ENCODE peak calls at places on chromosomes 6 and 20, in four cellular contexts. V is GM12878, O is HepG2, F is K562. C is an unnamed sample.

GRCh38 chr20:37081717-37082289 is 14.0 kb downstream of the RBL1 start:
- DNase-seq in V (no peak), O (no peak), F (no peak), C (no peak)

GRCh38 chr20:36284751-36285150 is 21.4 kb upstream of the DLGAP4 start:
- DNase-seq in V (no peak), O (no peak), F (no peak), C (no peak)

GRCh38 chr6:150934380-150934779 is 68.9 kb downstream of the MTHFD1L start:
- DNase-seq in V (no peak), O (peak), F (no peak), C (peak)

GRCh38 chr20:48530957-48531356 is 296.8 kb downstream of the PREX1 start:
- DNase-seq in V (no peak), O (no peak), F (no peak), C (no peak)

GRCh38 chr20:58691773-58692578 is 624 bp upstream of the NPEPL1 start:
- DNase-seq in V (no peak), O (no peak), F (peak), C (no peak)

GRCh38 chr6:168794515-168794914 is 353.5 kb downstream of the SMOC2 start:
- DNase-seq in V (no peak), O (no peak), F (no peak), C (peak)

GRCh38 chr20:21074605-21075336 is 31.4 kb downstream of the LINC00237 start:
- DNase-seq in V (peak), O (no peak), F (no peak), C (no peak)

GRCh38 chr20:18055261-18055660 is 2.5 kb downstream of the OVOL2 start:
- DNase-seq in V (no peak), O (no peak), F (no peak), C (no peak)

GRCh38 chr6:22214314-22214713 is 82.5 kb downstream of the PRL start:
- DNase-seq in V (no peak), O (no peak), F (no peak), C (no peak)
- TF ChIP-seq KDM1A in V (no peak), O (no peak), F (no peak), C (no peak)

DNA sequence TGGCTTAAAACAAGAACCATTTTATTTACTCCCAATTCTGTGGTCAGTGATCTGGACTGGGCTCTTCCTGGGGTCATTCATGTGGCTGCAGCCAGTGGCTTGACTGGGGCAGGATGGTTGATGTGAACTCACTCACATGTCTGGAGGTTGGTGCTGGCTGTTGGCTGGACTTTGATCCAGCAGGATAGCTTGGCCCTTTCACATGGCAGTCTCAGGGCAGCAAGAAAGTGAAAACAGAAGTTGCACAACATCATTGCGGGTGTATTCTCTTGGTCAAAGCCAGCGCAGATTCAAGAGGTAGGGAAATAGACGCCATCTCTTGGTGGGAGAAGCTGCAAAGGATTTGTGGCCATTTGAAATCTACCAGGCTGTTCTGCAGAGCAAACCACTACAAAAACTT is 77.2 kb downstream of the MDGA1 start:
- DNase-seq in V (no peak), O (peak), F (no peak), C (no peak)
- TF ChIP-seq REST in V (no peak), O (no peak), F (no peak), C (no peak)

DNA sequence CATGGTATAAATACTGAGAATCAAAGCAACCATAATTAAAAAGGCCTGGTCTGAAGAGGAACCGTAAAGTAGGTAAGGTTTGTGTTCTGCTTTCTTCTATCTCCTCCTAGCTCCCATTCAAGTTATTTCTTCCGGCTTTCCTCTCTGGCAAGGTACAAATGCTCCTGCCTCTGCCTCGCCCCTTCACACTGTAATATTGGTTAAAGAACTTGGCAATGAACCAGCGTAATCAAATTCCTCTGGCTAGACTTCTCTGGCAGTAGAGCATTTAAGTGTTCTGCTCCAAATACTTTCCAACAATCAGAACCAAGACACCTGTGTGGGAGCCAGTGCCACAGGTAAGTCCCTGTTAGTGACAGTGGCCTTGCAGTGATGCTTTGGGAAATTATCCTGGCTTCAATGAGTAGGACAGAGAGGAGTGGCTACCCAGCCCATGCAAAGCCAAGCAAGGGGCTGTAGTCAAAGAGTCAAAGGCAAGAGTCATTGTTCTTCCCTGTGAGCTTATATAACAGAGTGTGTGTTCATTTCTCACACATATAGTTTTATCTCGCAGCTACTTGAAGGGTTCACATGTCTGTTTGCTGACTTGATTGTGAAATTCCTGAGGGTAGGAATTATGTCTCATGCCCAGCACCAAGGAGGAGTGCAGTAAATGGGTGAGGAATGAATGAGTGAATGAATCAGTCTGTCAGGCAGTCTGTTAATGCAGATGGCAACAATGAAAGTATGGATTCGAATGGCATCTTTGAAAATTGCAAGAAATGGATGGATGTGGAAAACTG is 329.3 kb downstream of the NRN1 start:
- DNase-seq in V (no peak), O (no peak), F (no peak), C (no peak)
- TF ChIP-seq KDM1A in V (no peak), O (no peak), F (no peak), C (no peak)

GRCh38 chr6:82143041-82143481 is 104.5 kb downstream of the IBTK start:
- DNase-seq in V (no peak), O (no peak), F (no peak), C (no peak)

GRCh38 chr6:82145926-82146452 is 101.6 kb downstream of the IBTK start:
- DNase-seq in V (no peak), O (no peak), F (no peak), C (no peak)

GRCh38 chr6:82144007-82144851 is 103.3 kb downstream of the IBTK start:
- DNase-seq in V (peak), O (peak), F (no peak), C (peak)

GRCh38 chr6:82144852-82145332 is 102.7 kb downstream of the IBTK start:
- DNase-seq in V (no peak), O (peak), F (no peak), C (peak)

GRCh38 chr6:82142524-82142923 is 105.0 kb downstream of the IBTK start:
- DNase-seq in V (no peak), O (no peak), F (no peak), C (no peak)
- TF ChIP-seq REST in V (no peak), O (no peak), F (no peak), C (no peak)

GRCh38 chr6:12909828-12910227 is 193.3 kb downstream of the PHACTR1 start:
- DNase-seq in V (no peak), O (no peak), F (no peak), C (no peak)
- TF ChIP-seq KDM1A in V (no peak), O (no peak), F (no peak), C (no peak)